ENCODE peak calls at places on chromosomes 2 and 18, in five cellular contexts. Y, Z, L, X and Q are unnamed samples.

GRCh38 chr2:145075454-145076062 is 555.6 kb upstream of the ZEB2 start:
- DNase-seq in Y (peak), X (no peak), Z (no peak), L (no peak), Q (no peak)

GRCh38 chr2:145652546-145652945 is 1132.6 kb upstream of the ZEB2 start:
- DNase-seq in X (no peak), L (no peak), Z (no peak), Y (peak), Q (peak)

GRCh38 chr2:233544079-233544690 is 22.4 kb downstream of the USP40 start:
- DNase-seq in Z (no peak), Y (peak), X (no peak), L (no peak), Q (no peak)

GRCh38 chr2:19797871-19798270 is 103.9 kb downstream of the TTC32 start:
- DNase-seq in Z (no peak), L (no peak), Y (peak), X (no peak), Q (peak)

GRCh38 chr2:119707117-119708087 is 28.4 kb downstream of the TMEM177 start:
- DNase-seq in L (no peak), Y (no peak), X (no peak), Z (no peak), Q (no peak)

GRCh38 chr2:120589782-120590608 is 145.7 kb upstream of the GLI2 start:
- DNase-seq in Z (no peak), Y (peak), L (no peak), X (peak), Q (peak)

GRCh38 chr2:9191044-9191481 is 15.5 kb upstream of the ASAP2 start:
- DNase-seq in L (no peak), Z (no peak), X (peak), Y (peak), Q (peak)

GRCh38 chr2:174633621-174633927 is 36.0 kb upstream of the WIPF1 start:
- DNase-seq in Y (no peak), Z (no peak), X (no peak), L (no peak), Q (peak)

GRCh38 chr2:230692760-230693159 is 19.9 kb upstream of the CAB39 start:
- DNase-seq in X (no peak), L (no peak), Z (no peak), Y (no peak), Q (no peak)

GRCh38 chr2:72605836-72606442 is 219.9 kb downstream of the EXOC6B start:
- DNase-seq in Z (no peak), Y (peak), X (peak), L (no peak), Q (peak)

GRCh38 chr2:156087875-156088274 is 244.6 kb downstream of the NR4A2 start:
- DNase-seq in Y (peak), L (no peak), Z (no peak), X (no peak), Q (no peak)

GRCh38 chr2:26786207-26787023 is 559 bp downstream of the CENPA start:
- DNase-seq in X (peak), L (no peak), Z (no peak), Y (no peak), Q (no peak)

GRCh38 chr2:196479350-196479749 is 160.2 kb upstream of the CCDC150 start:
- DNase-seq in L (no peak), Y (peak), Z (no peak), X (peak), Q (no peak)

GRCh38 chr2:126858436-126858835 is 40.3 kb upstream of the TEX51 start:
- DNase-seq in L (no peak), Y (no peak), X (no peak), Z (no peak), Q (no peak)

GRCh38 chr2:44759823-44760222 is 181.7 kb upstream of the SIX3 start:
- DNase-seq in X (no peak), L (no peak), Y (no peak), Z (no peak), Q (no peak)

GRCh38 chr2:42804338-42804737 is 12.0 kb upstream of the HAAO start:
- DNase-seq in X (no peak), Z (no peak), L (no peak), Y (peak), Q (no peak)

GRCh38 chr18:65751145-65752085 is 603 bp downstream of the CDH7 start:
- DNase-seq in Z (no peak), L (no peak), X (no peak), Y (peak), Q (peak)

GRCh38 chr2:138827426-138828054 is 47.4 kb upstream of the NXPH2 start:
- DNase-seq in X (peak), Y (peak), L (peak), Z (peak), Q (peak)

GRCh38 chr2:218066946-218067515 is 2.0 kb upstream of the RUFY4 start:
- DNase-seq in L (no peak), Y (no peak), Z (no peak), X (no peak), Q (no peak)

GRCh38 chr2:128178650-128179460 is 87.9 kb downstream of the UGGT1 start:
- DNase-seq in L (no peak), X (peak), Y (peak), Z (peak), Q (peak)

GRCh38 chr2:47271054-47272000 is 116.2 kb upstream of the STPG4 start:
- DNase-seq in L (no peak), Y (no peak), Z (no peak), X (no peak), Q (no peak)

GRCh38 chr2:195543902-195544894 is 112.8 kb upstream of the SLC39A10 start:
- DNase-seq in Z (no peak), L (peak), X (peak), Y (peak), Q (no peak)

GRCh38 chr2:109058215-109058614 is 69.2 kb upstream of the EDAR start:
- DNase-seq in X (no peak), Z (no peak), L (no peak), Y (no peak), Q (no peak)

GRCh38 chr2:183543731-183544130 is 419.5 kb downstream of the NUP35 start:
- DNase-seq in X (no peak), L (peak), Z (no peak), Y (no peak), Q (peak)

GRCh38 chr2:230723363-230723762 is 10.7 kb downstream of the CAB39 start:
- DNase-seq in L (no peak), Y (peak), X (no peak), Z (peak), Q (no peak)

GRCh38 chr2:239927424-239927981 is 97.6 kb downstream of the NDUFA10 start:
- DNase-seq in X (peak), Y (peak), L (no peak), Z (peak), Q (peak)

GRCh38 chr2:113977660-113978523 is 88.0 kb downstream of the ACTR3 start:
- DNase-seq in Z (no peak), Y (peak), L (peak), X (peak), Q (peak)

GRCh38 chr18:63960891-63961290 is 9.0 kb upstream of the SERPINB8 start:
- DNase-seq in L (no peak), Y (no peak), X (no peak), Z (no peak), Q (no peak)

GRCh38 chr2:85244798-85245197 is 83.0 kb downstream of the TGOLN2 start:
- DNase-seq in Y (no peak), L (no peak), X (no peak), Z (no peak), Q (no peak)